ENCODE peak calls at places on chromosomes 3 and 15, in nine cellular contexts. One of them, this sample, is unnamed.

GRCh38 chr15:55530861-55531313 is 22.9 kb upstream of the DNAAF4 start:
- DNase-seq in astrocyte of the spinal cord: peak
- DNase-seq in stimulated activated CD4-positive, alpha-beta T cell treated with anti-CD3 and anti-CD28 coated beads, TNF-alpha, amount 100 ng/mL, for 24 hours: no peak
- DNase-seq in iris pigment epithelial cell: peak
- DNase-seq in activated CD4-positive, alpha-beta T cell treated with anti-CD3 and anti-CD28 coated beads for 48 hours: no peak
- DNase-seq in EH: peak
- DNase-seq in non-pigmented ciliary epithelial cell: no peak
- DNase-seq in kidney glomerular epithelial cell: peak
- DNase-seq in iPS-NIHi11: peak
- DNase-seq in this sample: no peak

GRCh38 chr3:64685800-64686445 is 1.9 kb downstream of the ADAMTS9 start:
- DNase-seq in astrocyte of the spinal cord: peak
- DNase-seq in stimulated activated CD4-positive, alpha-beta T cell treated with anti-CD3 and anti-CD28 coated beads, TNF-alpha, amount 100 ng/mL, for 24 hours: no peak
- DNase-seq in iris pigment epithelial cell: peak
- DNase-seq in activated CD4-positive, alpha-beta T cell treated with anti-CD3 and anti-CD28 coated beads for 48 hours: peak
- DNase-seq in EH: peak
- DNase-seq in non-pigmented ciliary epithelial cell: peak
- DNase-seq in kidney glomerular epithelial cell: peak
- DNase-seq in iPS-NIHi11: peak
- DNase-seq in this sample: no peak

GRCh38 chr15:86139828-86140227 is 60.2 kb downstream of the AGBL1 start:
- DNase-seq in astrocyte of the spinal cord: no peak
- DNase-seq in stimulated activated CD4-positive, alpha-beta T cell treated with anti-CD3 and anti-CD28 coated beads, TNF-alpha, amount 100 ng/mL, for 24 hours: no peak
- DNase-seq in iris pigment epithelial cell: no peak
- DNase-seq in activated CD4-positive, alpha-beta T cell treated with anti-CD3 and anti-CD28 coated beads for 48 hours: peak
- DNase-seq in EH: no peak
- DNase-seq in non-pigmented ciliary epithelial cell: no peak
- DNase-seq in kidney glomerular epithelial cell: no peak
- DNase-seq in iPS-NIHi11: peak
- DNase-seq in this sample: no peak

GRCh38 chr3:159637895-159638542 is 350.6 kb upstream of the IL12A start:
- DNase-seq in astrocyte of the spinal cord: peak
- DNase-seq in stimulated activated CD4-positive, alpha-beta T cell treated with anti-CD3 and anti-CD28 coated beads, TNF-alpha, amount 100 ng/mL, for 24 hours: no peak
- DNase-seq in iris pigment epithelial cell: peak
- DNase-seq in activated CD4-positive, alpha-beta T cell treated with anti-CD3 and anti-CD28 coated beads for 48 hours: no peak
- DNase-seq in EH: peak
- DNase-seq in non-pigmented ciliary epithelial cell: no peak
- DNase-seq in kidney glomerular epithelial cell: peak
- DNase-seq in iPS-NIHi11: no peak
- DNase-seq in this sample: no peak

GRCh38 chr3:186930639-186931486 is 537 bp downstream of the ST6GAL1 start:
- DNase-seq in astrocyte of the spinal cord: peak
- DNase-seq in stimulated activated CD4-positive, alpha-beta T cell treated with anti-CD3 and anti-CD28 coated beads, TNF-alpha, amount 100 ng/mL, for 24 hours: no peak
- DNase-seq in iris pigment epithelial cell: peak
- DNase-seq in activated CD4-positive, alpha-beta T cell treated with anti-CD3 and anti-CD28 coated beads for 48 hours: peak
- DNase-seq in EH: peak
- DNase-seq in non-pigmented ciliary epithelial cell: no peak
- DNase-seq in kidney glomerular epithelial cell: peak
- DNase-seq in iPS-NIHi11: peak
- DNase-seq in this sample: peak

GRCh38 chr15:89785064-89785770 is 9.1 kb downstream of the MESP2 start:
- DNase-seq in astrocyte of the spinal cord: no peak
- DNase-seq in stimulated activated CD4-positive, alpha-beta T cell treated with anti-CD3 and anti-CD28 coated beads, TNF-alpha, amount 100 ng/mL, for 24 hours: no peak
- DNase-seq in iris pigment epithelial cell: no peak
- DNase-seq in activated CD4-positive, alpha-beta T cell treated with anti-CD3 and anti-CD28 coated beads for 48 hours: no peak
- DNase-seq in EH: no peak
- DNase-seq in non-pigmented ciliary epithelial cell: no peak
- DNase-seq in kidney glomerular epithelial cell: no peak
- DNase-seq in iPS-NIHi11: peak
- DNase-seq in this sample: no peak

GRCh38 chr3:190912736-190913135 is 50.2 kb upstream of the GMNC start:
- DNase-seq in astrocyte of the spinal cord: peak
- DNase-seq in stimulated activated CD4-positive, alpha-beta T cell treated with anti-CD3 and anti-CD28 coated beads, TNF-alpha, amount 100 ng/mL, for 24 hours: no peak
- DNase-seq in iris pigment epithelial cell: peak
- DNase-seq in activated CD4-positive, alpha-beta T cell treated with anti-CD3 and anti-CD28 coated beads for 48 hours: no peak
- DNase-seq in EH: peak
- DNase-seq in non-pigmented ciliary epithelial cell: no peak
- DNase-seq in kidney glomerular epithelial cell: no peak
- DNase-seq in iPS-NIHi11: no peak
- DNase-seq in this sample: no peak

GRCh38 chr3:34793066-34793465 is 846.3 kb upstream of the ARPP21 start:
- DNase-seq in astrocyte of the spinal cord: no peak
- DNase-seq in stimulated activated CD4-positive, alpha-beta T cell treated with anti-CD3 and anti-CD28 coated beads, TNF-alpha, amount 100 ng/mL, for 24 hours: no peak
- DNase-seq in iris pigment epithelial cell: no peak
- DNase-seq in activated CD4-positive, alpha-beta T cell treated with anti-CD3 and anti-CD28 coated beads for 48 hours: no peak
- DNase-seq in EH: peak
- DNase-seq in non-pigmented ciliary epithelial cell: no peak
- DNase-seq in kidney glomerular epithelial cell: no peak
- DNase-seq in iPS-NIHi11: no peak
- DNase-seq in this sample: no peak

GRCh38 chr15:27210176-27210575 is 239.2 kb downstream of the GABRG3 start:
- DNase-seq in astrocyte of the spinal cord: no peak
- DNase-seq in stimulated activated CD4-positive, alpha-beta T cell treated with anti-CD3 and anti-CD28 coated beads, TNF-alpha, amount 100 ng/mL, for 24 hours: no peak
- DNase-seq in iris pigment epithelial cell: no peak
- DNase-seq in activated CD4-positive, alpha-beta T cell treated with anti-CD3 and anti-CD28 coated beads for 48 hours: no peak
- DNase-seq in EH: no peak
- DNase-seq in non-pigmented ciliary epithelial cell: no peak
- DNase-seq in kidney glomerular epithelial cell: no peak
- DNase-seq in iPS-NIHi11: no peak
- DNase-seq in this sample: no peak

GRCh38 chr3:33826688-33827087 is 28.3 kb downstream of the PDCD6IP start:
- DNase-seq in astrocyte of the spinal cord: peak
- DNase-seq in stimulated activated CD4-positive, alpha-beta T cell treated with anti-CD3 and anti-CD28 coated beads, TNF-alpha, amount 100 ng/mL, for 24 hours: no peak
- DNase-seq in iris pigment epithelial cell: peak
- DNase-seq in activated CD4-positive, alpha-beta T cell treated with anti-CD3 and anti-CD28 coated beads for 48 hours: no peak
- DNase-seq in EH: peak
- DNase-seq in non-pigmented ciliary epithelial cell: peak
- DNase-seq in kidney glomerular epithelial cell: no peak
- DNase-seq in iPS-NIHi11: no peak
- DNase-seq in this sample: no peak

GRCh38 chr15:52008698-52009434 is 10.2 kb upstream of the MAPK6 start:
- DNase-seq in astrocyte of the spinal cord: no peak
- DNase-seq in stimulated activated CD4-positive, alpha-beta T cell treated with anti-CD3 and anti-CD28 coated beads, TNF-alpha, amount 100 ng/mL, for 24 hours: no peak
- DNase-seq in iris pigment epithelial cell: no peak
- DNase-seq in activated CD4-positive, alpha-beta T cell treated with anti-CD3 and anti-CD28 coated beads for 48 hours: no peak
- DNase-seq in EH: no peak
- DNase-seq in non-pigmented ciliary epithelial cell: no peak
- DNase-seq in kidney glomerular epithelial cell: no peak
- DNase-seq in iPS-NIHi11: no peak
- DNase-seq in this sample: no peak

GRCh38 chr15:60899967-60900356 is 329.1 kb downstream of the RORA start:
- DNase-seq in astrocyte of the spinal cord: no peak
- DNase-seq in stimulated activated CD4-positive, alpha-beta T cell treated with anti-CD3 and anti-CD28 coated beads, TNF-alpha, amount 100 ng/mL, for 24 hours: no peak
- DNase-seq in iris pigment epithelial cell: no peak
- DNase-seq in activated CD4-positive, alpha-beta T cell treated with anti-CD3 and anti-CD28 coated beads for 48 hours: no peak
- DNase-seq in EH: no peak
- DNase-seq in non-pigmented ciliary epithelial cell: no peak
- DNase-seq in kidney glomerular epithelial cell: no peak
- DNase-seq in iPS-NIHi11: no peak
- DNase-seq in this sample: no peak

GRCh38 chr15:64067564-64068030 is 21.3 kb upstream of the DAPK2 start:
- DNase-seq in astrocyte of the spinal cord: peak
- DNase-seq in stimulated activated CD4-positive, alpha-beta T cell treated with anti-CD3 and anti-CD28 coated beads, TNF-alpha, amount 100 ng/mL, for 24 hours: peak
- DNase-seq in iris pigment epithelial cell: peak
- DNase-seq in activated CD4-positive, alpha-beta T cell treated with anti-CD3 and anti-CD28 coated beads for 48 hours: peak
- DNase-seq in EH: peak
- DNase-seq in non-pigmented ciliary epithelial cell: no peak
- DNase-seq in kidney glomerular epithelial cell: peak
- DNase-seq in iPS-NIHi11: peak
- DNase-seq in this sample: peak

GRCh38 chr15:63380828-63381282 is 791 bp downstream of the CA12 start:
- DNase-seq in astrocyte of the spinal cord: no peak
- DNase-seq in stimulated activated CD4-positive, alpha-beta T cell treated with anti-CD3 and anti-CD28 coated beads, TNF-alpha, amount 100 ng/mL, for 24 hours: no peak
- DNase-seq in iris pigment epithelial cell: no peak
- DNase-seq in activated CD4-positive, alpha-beta T cell treated with anti-CD3 and anti-CD28 coated beads for 48 hours: no peak
- DNase-seq in EH: no peak
- DNase-seq in non-pigmented ciliary epithelial cell: no peak
- DNase-seq in kidney glomerular epithelial cell: no peak
- DNase-seq in iPS-NIHi11: no peak
- DNase-seq in this sample: no peak